ENCODE peak calls at places on chromosomes 1 and 21, in eight cellular contexts. X is tibial nerve; V is foreskin fibroblast; W is tibial artery; G is NCI-H1105 treated with DMSO at 0.1 percent for 48 hours; T is MCF 10A; Q is substantia nigra; C is stimulated activated CD4-positive, alpha-beta T cell treated with anti-CD3 and anti-CD28 coated beads, Interleukin-15, amount 100 ng/mL, for 48 hours. I is an unnamed sample.

GRCh38 chr1:7470904-7471638 is 300.0 kb upstream of the VAMP3 start:
- DNase-seq in C (no peak), X (peak; percentile 51), V (peak; percentile 99), G (no peak), Q (no peak), T (peak; percentile 99), W (peak; percentile 83), I (no peak)

GRCh38 chr1:194755241-194755953 is 1569.0 kb upstream of the B3GALT2 start:
- DNase-seq in T (peak; percentile 5), G (no peak), W (no peak), C (no peak), V (peak; percentile 55), X (no peak), Q (no peak), I (no peak)

GRCh38 chr1:182806015-182806678 is 16.6 kb downstream of the NPL start:
- DNase-seq in T (no peak), X (no peak), W (no peak), Q (no peak), G (no peak), V (no peak), C (no peak), I (peak; percentile 92)

GRCh38 chr1:236150972-236151371 is 8.6 kb downstream of the GPR137B start:
- DNase-seq in V (no peak), G (no peak), W (no peak), T (no peak), Q (no peak), X (no peak), C (no peak), I (no peak)

GRCh38 chr1:225825078-225825477 is 15.2 kb downstream of the EPHX1 start:
- DNase-seq in G (peak; percentile 68), C (no peak), T (no peak), Q (no peak), V (no peak), X (no peak), W (no peak), I (no peak)

GRCh38 chr1:200641175-200641489 is 20.6 kb upstream of the KIF14 start:
- DNase-seq in G (no peak), X (no peak), V (peak; percentile 20), C (no peak), T (no peak), Q (no peak), W (no peak), I (no peak)

GRCh38 chr1:3472088-3472850 is 17.8 kb downstream of the ARHGEF16 start:
- DNase-seq in C (no peak), Q (no peak), V (no peak), W (no peak), G (no peak), T (no peak), X (no peak), I (no peak)

GRCh38 chr1:41093826-41094225 is 72.3 kb upstream of the SLFNL1 start:
- DNase-seq in G (no peak), C (no peak), X (no peak), W (no peak), V (peak; percentile 21), Q (no peak), T (no peak), I (no peak)

GRCh38 chr1:9652379-9653194 is 1.1 kb downstream of the PIK3CD start:
- DNase-seq in Q (no peak), T (no peak), C (no peak), V (peak; percentile 46), X (no peak), W (no peak), G (no peak), I (no peak)

GRCh38 chr21:32021319-32022027 is 148.7 kb downstream of the HUNK start:
- DNase-seq in V (no peak), T (no peak), W (peak; percentile 35), C (no peak), G (peak; percentile 86), Q (no peak), X (no peak), I (no peak)

GRCh38 chr1:193213998-193214397 is 27.6 kb upstream of the B3GALT2 start:
- DNase-seq in V (no peak), Q (no peak), W (no peak), C (no peak), T (no peak), X (no peak), G (no peak), I (no peak)

GRCh38 chr1:181112071-181112929 is 23.8 kb downstream of the IER5 start:
- DNase-seq in T (peak; percentile 100), V (peak; percentile 99), G (no peak), Q (no peak), X (peak; percentile 35), C (no peak), W (peak; percentile 83), I (peak; percentile 72)

GRCh38 chr1:182549346-182549745 is 39.7 kb downstream of the RNASEL start:
- DNase-seq in W (no peak), X (no peak), V (no peak), G (no peak), Q (no peak), T (no peak), C (no peak), I (no peak)

GRCh38 chr1:21932127-21932526 is 5.0 kb downstream of the HSPG2 start:
- DNase-seq in W (peak; percentile 87), Q (no peak), C (no peak), T (peak; percentile 59), X (no peak), V (peak; percentile 91), G (no peak), I (no peak)

GRCh38 chr1:161721738-161722343 is 497 bp downstream of the FCRLB start:
- DNase-seq in T (peak; percentile 78), W (no peak), Q (no peak), X (no peak), C (no peak), V (peak; percentile 95), G (no peak), I (no peak)

GRCh38 chr1:44810101-44810761 is 1.9 kb downstream of the BTBD19 start:
- DNase-seq in Q (no peak), V (peak; percentile 39), G (no peak), X (peak; percentile 43), W (peak; percentile 80), C (no peak), T (peak; percentile 97), I (peak; percentile 41)

GRCh38 chr1:53891678-53892077 is 2.1 kb upstream of the YIPF1 start:
- DNase-seq in W (no peak), T (no peak), Q (no peak), V (no peak), G (no peak), X (no peak), C (no peak), I (peak; percentile 30)

GRCh38 chr21:36079010-36079649 is 9.3 kb downstream of the CBR1 start:
- DNase-seq in T (no peak), C (peak; percentile 10), W (peak; percentile 52), X (no peak), V (no peak), G (no peak), Q (no peak), I (no peak)

GRCh38 chr1:57345916-57346315 is 77.9 kb downstream of the DAB1 start:
- DNase-seq in Q (no peak), W (no peak), G (no peak), T (no peak), V (no peak), X (no peak), C (no peak), I (no peak)

GRCh38 chr1:178172939-178173338 is 79.0 kb downstream of the RASAL2 start:
- DNase-seq in V (peak; percentile 16), Q (no peak), G (no peak), C (no peak), X (no peak), W (no peak), T (peak; percentile 81), I (no peak)

GRCh38 chr1:245298781-245299180 is 144.0 kb downstream of the KIF26B start:
- DNase-seq in X (no peak), C (no peak), T (no peak), G (no peak), V (peak; percentile 67), W (no peak), Q (no peak), I (no peak)

GRCh38 chr1:2875677-2876531 is 74.4 kb upstream of the TTC34 start:
- DNase-seq in W (no peak), Q (peak; percentile 27), V (peak; percentile 9), X (no peak), G (no peak), C (no peak), T (no peak), I (no peak)

GRCh38 chr1:6688757-6689156 is 12.9 kb downstream of the DNAJC11 start:
- DNase-seq in V (no peak), T (no peak), W (no peak), C (no peak), X (no peak), G (no peak), Q (no peak), I (no peak)

GRCh38 chr1:172393354-172393753 is 27.1 kb upstream of the C1orf105 start:
- DNase-seq in C (no peak), G (no peak), V (no peak), T (no peak), W (no peak), X (no peak), Q (no peak), I (no peak)

GRCh38 chr1:227035316-227035715 is 95.2 kb downstream of the COQ8A start:
- DNase-seq in W (no peak), T (no peak), Q (no peak), V (no peak), G (no peak), X (no peak), C (no peak), I (no peak)

GRCh38 chr1:9426291-9426711 is 113.0 kb upstream of the SLC25A33 start:
- DNase-seq in W (no peak), T (no peak), G (no peak), Q (no peak), V (no peak), C (peak; percentile 45), X (no peak), I (no peak)

GRCh38 chr1:40897499-40897898 is 35.3 kb upstream of the CITED4 start:
- DNase-seq in C (no peak), W (no peak), Q (no peak), V (peak; percentile 87), T (peak; percentile 61), X (no peak), G (no peak), I (no peak)

GRCh38 chr1:169849346-169850022 is 44.2 kb downstream of the SCYL3 start:
- DNase-seq in Q (no peak), X (no peak), V (no peak), G (no peak), W (no peak), C (no peak), T (no peak), I (no peak)

GRCh38 chr1:83626603-83627002 is 372.3 kb downstream of the TTLL7 start:
- DNase-seq in C (no peak), G (peak; percentile 55), X (no peak), Q (no peak), W (no peak), V (no peak), T (peak; percentile 24), I (no peak)

GRCh38 chr1:217721692-217722091 is 90.5 kb downstream of the SPATA17 start:
- DNase-seq in C (no peak), G (no peak), V (no peak), X (no peak), T (no peak), W (no peak), Q (no peak), I (no peak)

GRCh38 chr1:49351744-49352143 is 575.1 kb upstream of the BEND5 start:
- DNase-seq in T (peak; percentile 68), V (peak; percentile 48), X (no peak), W (no peak), Q (no peak), G (no peak), C (no peak), I (no peak)

GRCh38 chr21:34897828-34898227 is 151.3 kb downstream of the RUNX1 start:
- DNase-seq in V (no peak), Q (no peak), T (no peak), W (no peak), X (no peak), G (no peak), C (no peak), I (no peak)

GRCh38 chr1:71037829-71038620 is 9.6 kb downstream of the PTGER3 start:
- DNase-seq in C (no peak), X (no peak), Q (no peak), W (no peak), V (no peak), T (no peak), G (no peak), I (no peak)

GRCh38 chr1:214349781-214350180 is 68.8 kb downstream of the SMYD2 start:
- DNase-seq in W (no peak), V (no peak), X (no peak), C (no peak), Q (no peak), G (no peak), T (no peak), I (peak; percentile 69)